ENCODE peak calls at places on chromosomes 12 and 14, in nine cellular contexts. P is choroid plexus epithelial cell, A is fibroblast of mammary gland, R is mucosa of descending colon, Y is IMR-90, F is gastrocnemius medialis, J is transverse colon, G is activated B cell treated with CpG ODN at 0.5 μM for 24 hours, S is AG04450. D is an unnamed sample.
A peak's percentile ranks its signal among the peaks of the same experiment; 100 is the strongest.

GRCh38 chr14:85856430-85856829 is 326.5 kb downstream of the FLRT2 start:
- DNase-seq in P (peak; percentile 45), A (peak; percentile 16), R (no peak), Y (no peak), F (no peak), J (no peak), G (no peak), S (no peak), D (no peak)

GRCh38 chr12:123227581-123228258 is 5.2 kb downstream of the MPHOSPH9 start:
- DNase-seq in P (no peak), A (no peak), R (no peak), Y (no peak), F (no peak), J (no peak), G (no peak), S (no peak), D (no peak)

GRCh38 chr14:51211149-51211548 is 28.9 kb upstream of the TMX1 start:
- DNase-seq in P (peak; percentile 80), A (peak; percentile 74), R (no peak), Y (peak; percentile 28), F (no peak), J (no peak), G (no peak), S (no peak), D (no peak)

GRCh38 chr14:91232052-91232451 is 12.5 kb downstream of the GPR68 start:
- DNase-seq in P (no peak), A (no peak), R (peak; percentile 25), Y (no peak), F (no peak), J (no peak), G (no peak), S (no peak), D (no peak)

GRCh38 chr12:27999521-27999920 is 27.0 kb upstream of the PTHLH start:
- DNase-seq in P (peak; percentile 87), A (peak; percentile 77), R (no peak), Y (peak; percentile 74), F (no peak), J (no peak), G (no peak), S (no peak), D (no peak)

GRCh38 chr12:94511506-94511905 is 51.8 kb upstream of the CEP83 start:
- DNase-seq in P (no peak), A (no peak), R (no peak), Y (no peak), F (no peak), J (no peak), G (no peak), S (no peak), D (no peak)

GRCh38 chr12:121532503-121533390 is 48.1 kb downstream of the KDM2B start:
- DNase-seq in P (peak; percentile 24), A (peak; percentile 27), R (no peak), Y (peak; percentile 84), F (no peak), J (no peak), G (no peak), S (peak; percentile 56), D (no peak)

GRCh38 chr14:94111276-94112095 is 950 bp downstream of the IFI27 start:
- DNase-seq in P (no peak), A (no peak), R (no peak), Y (no peak), F (no peak), J (no peak), G (no peak), S (no peak), D (no peak)

GRCh38 chr12:98743362-98743953 is 98.4 kb downstream of the APAF1 start:
- DNase-seq in P (peak; percentile 63), A (no peak), R (no peak), Y (peak; percentile 22), F (no peak), J (no peak), G (no peak), S (no peak), D (peak; percentile 47)

GRCh38 chr12:24177889-24178288 is 228.4 kb upstream of the SOX5 start:
- DNase-seq in P (no peak), A (no peak), R (no peak), Y (no peak), F (no peak), J (no peak), G (no peak), S (no peak), D (no peak)

GRCh38 chr14:96256420-96256819 is 410 bp downstream of the BDKRB1 start:
- DNase-seq in P (no peak), A (peak; percentile 72), R (no peak), Y (peak; percentile 64), F (no peak), J (no peak), G (no peak), S (no peak), D (no peak)
- TF ChIP-seq CTCF in P (no peak), A (peak; percentile 34), R (no peak), Y (peak; percentile 17), F (no peak), J (no peak), G (no peak), S (peak; percentile 38), D (no peak)

GRCh38 chr12:21065845-21066244 is 65.1 kb upstream of the SLCO1B1 start:
- DNase-seq in P (peak; percentile 61), A (no peak), R (no peak), Y (no peak), F (no peak), J (no peak), G (no peak), S (no peak), D (no peak)
- TF ChIP-seq CTCF in P (peak; percentile 64), A (no peak), R (no peak), Y (no peak), F (no peak), J (peak; percentile 13), G (no peak), S (no peak), D (no peak)

GRCh38 chr12:55822228-55822627 is 4.4 kb downstream of the ORMDL2 start:
- DNase-seq in P (peak; percentile 24), A (no peak), R (no peak), Y (no peak), F (no peak), J (no peak), G (no peak), S (no peak), D (no peak)
- TF ChIP-seq CTCF in P (peak; percentile 59), A (peak; percentile 42), R (no peak), Y (peak; percentile 34), F (no peak), J (peak; percentile 12), G (no peak), S (peak; percentile 43), D (no peak)

DNA sequence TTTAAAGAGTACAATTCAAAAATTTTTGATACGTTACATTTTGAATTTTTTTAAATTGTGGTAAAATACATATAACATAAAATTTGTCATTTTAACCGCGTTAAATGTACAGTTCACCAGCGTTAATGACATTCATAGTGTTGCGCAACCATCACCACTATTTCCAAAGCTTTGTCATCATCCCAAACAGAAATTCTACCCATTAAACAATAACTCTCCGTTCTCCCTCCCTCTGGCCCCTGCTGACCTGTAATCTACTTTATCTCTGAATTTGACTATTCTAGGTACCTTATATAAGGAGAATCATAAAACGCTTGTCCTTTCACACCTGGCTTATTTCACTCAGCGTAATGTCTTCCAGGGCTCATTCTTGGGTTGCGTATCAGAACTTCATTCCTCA is 69.1 kb upstream of the DYNC1H1 start:
- DNase-seq in P (no peak), A (no peak), R (no peak), Y (no peak), F (no peak), J (peak; percentile 9), G (no peak), S (no peak), D (no peak)
- TF ChIP-seq CTCF in P (no peak), A (no peak), R (no peak), Y (no peak), F (no peak), J (no peak), G (no peak), S (no peak), D (no peak)

DNA sequence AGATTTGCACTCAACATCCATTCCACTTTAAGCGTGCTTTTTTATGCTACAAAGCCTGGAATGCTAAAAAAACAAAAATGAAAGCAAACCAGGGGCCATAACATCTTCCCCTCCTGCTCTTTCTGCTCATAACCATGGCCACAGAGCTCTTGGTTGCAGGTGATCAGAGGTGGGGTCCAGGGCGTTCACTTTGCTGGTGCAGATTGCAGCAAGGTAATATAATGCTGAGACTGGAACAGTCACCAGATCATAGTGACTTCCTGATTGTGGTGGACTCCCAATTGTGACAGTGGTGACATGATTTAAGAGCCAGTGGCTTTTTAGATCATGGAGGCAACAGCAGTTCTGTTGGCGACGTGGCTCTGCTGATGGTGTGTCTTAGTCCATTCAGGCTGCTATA is 115.0 kb upstream of the CPM start:
- DNase-seq in P (no peak), A (no peak), R (no peak), Y (no peak), F (no peak), J (no peak), G (no peak), S (no peak), D (no peak)
- TF ChIP-seq CTCF in P (no peak), A (no peak), R (no peak), Y (no peak), F (no peak), J (no peak), G (no peak), S (no peak), D (no peak)

GRCh38 chr12:116537149-116537904 is 21.9 kb upstream of the MAP1LC3B2 start:
- DNase-seq in P (no peak), A (no peak), R (no peak), Y (no peak), F (no peak), J (peak; percentile 13), G (peak; percentile 44), S (no peak), D (no peak)
- TF ChIP-seq CTCF in P (no peak), A (no peak), R (no peak), Y (no peak), F (no peak), J (no peak), G (no peak), S (no peak), D (no peak)

D was measured in GM13976.